ENCODE peak calls at places on chromosomes 2 and 18, in four cellular contexts. R is neural progenitor cell, U is stomach, N is OCI-LY7. S is an unnamed sample.

GRCh38 chr2:230916218-230916617 is 8.8 kb downstream of the GPR55 start:
- DNase-seq in R (no peak), U (peak), N (no peak), S (no peak)

GRCh38 chr2:203279288-203279687 is 40.5 kb downstream of the CYP20A1 start:
- DNase-seq in R (no peak), U (no peak), N (no peak), S (no peak)

GRCh38 chr18:67783215-67783946 is 266.9 kb upstream of the DSEL start:
- DNase-seq in R (no peak), U (no peak), N (no peak), S (no peak)

GRCh38 chr2:201320701-201321100 is 36.4 kb downstream of the FLACC1 start:
- DNase-seq in R (no peak), U (no peak), N (no peak), S (no peak)

GRCh38 chr2:47015206-47015605 is 99.6 kb upstream of the MCFD2 start:
- DNase-seq in R (no peak), U (no peak), N (no peak), S (no peak)

GRCh38 chr2:188675391-188676011 is 298.7 kb upstream of the COL3A1 start:
- DNase-seq in R (no peak), U (no peak), N (no peak), S (no peak)

GRCh38 chr2:6970976-6971480 is 53.8 kb downstream of the RNF144A start:
- DNase-seq in R (no peak), U (no peak), N (no peak), S (no peak)

GRCh38 chr2:111106720-111107119 is 14.0 kb upstream of the BCL2L11 start:
- DNase-seq in R (no peak), U (no peak), N (no peak), S (no peak)

GRCh38 chr2:234111523-234111922 is 61.0 kb downstream of the SPP2 start:
- DNase-seq in R (no peak), U (no peak), N (no peak), S (no peak)

GRCh38 chr2:166375736-166376487 is at the start of gene SCN9A:
- DNase-seq in R (peak), U (peak), N (no peak), S (peak)

DNA sequence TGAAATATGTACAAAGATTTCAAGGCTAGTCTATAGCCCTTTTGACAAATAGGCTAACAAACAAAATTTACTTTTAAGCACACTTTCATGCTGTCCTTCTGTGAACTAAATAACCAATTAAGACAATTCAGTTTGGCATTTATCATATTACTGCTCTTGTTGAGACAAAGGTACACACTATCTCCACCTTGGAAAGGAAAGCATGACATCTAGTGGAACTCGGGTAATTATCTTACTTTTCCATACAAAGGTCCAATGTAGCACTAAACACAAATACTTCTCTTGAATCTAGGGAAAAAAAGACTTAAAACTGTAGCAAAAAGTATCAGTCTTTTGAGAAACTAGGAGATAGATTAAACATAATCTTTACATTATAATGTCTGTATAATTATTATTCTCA is 125.0 kb upstream of the CD226 start:
- DNase-seq in R (no peak), U (no peak), N (no peak), S (no peak)
- TF ChIP-seq CTCF in R (peak), U (no peak), N (no peak), S (no peak)

GRCh38 chr2:177235855-177236437 is 23.4 kb downstream of the HNRNPA3 start:
- DNase-seq in R (no peak), U (no peak), N (no peak), S (no peak)
- H3K27ac ChIP-seq in R (no peak), U (no peak), N (no peak), S (peak)

GRCh38 chr2:115596659-115597375 is 1154.4 kb downstream of the DPP10 start:
- DNase-seq in R (no peak), U (no peak), N (no peak), S (no peak)
- H3K4me3 ChIP-seq in R (no peak), U (no peak), N (no peak), S (no peak)

GRCh38 chr18:46294325-46294724 is 190.1 kb downstream of the HAUS1 start:
- DNase-seq in R (no peak), U (no peak), N (no peak), S (no peak)
- TF ChIP-seq CTCF in R (no peak), U (no peak), N (no peak), S (no peak)

GRCh38 chr18:56459451-56459777 is 179.0 kb downstream of the TXNL1 start:
- DNase-seq in R (no peak), U (no peak), N (no peak), S (no peak)
- H3K27ac ChIP-seq in R (no peak), U (no peak), N (no peak), S (no peak)

GRCh38 chr2:20439193-20439475 is 7.7 kb upstream of the RHOB start:
- DNase-seq in R (no peak), U (peak), N (no peak), S (peak)
- H3K4me3 ChIP-seq in R (no peak), U (no peak), N (no peak), S (peak)

DNA sequence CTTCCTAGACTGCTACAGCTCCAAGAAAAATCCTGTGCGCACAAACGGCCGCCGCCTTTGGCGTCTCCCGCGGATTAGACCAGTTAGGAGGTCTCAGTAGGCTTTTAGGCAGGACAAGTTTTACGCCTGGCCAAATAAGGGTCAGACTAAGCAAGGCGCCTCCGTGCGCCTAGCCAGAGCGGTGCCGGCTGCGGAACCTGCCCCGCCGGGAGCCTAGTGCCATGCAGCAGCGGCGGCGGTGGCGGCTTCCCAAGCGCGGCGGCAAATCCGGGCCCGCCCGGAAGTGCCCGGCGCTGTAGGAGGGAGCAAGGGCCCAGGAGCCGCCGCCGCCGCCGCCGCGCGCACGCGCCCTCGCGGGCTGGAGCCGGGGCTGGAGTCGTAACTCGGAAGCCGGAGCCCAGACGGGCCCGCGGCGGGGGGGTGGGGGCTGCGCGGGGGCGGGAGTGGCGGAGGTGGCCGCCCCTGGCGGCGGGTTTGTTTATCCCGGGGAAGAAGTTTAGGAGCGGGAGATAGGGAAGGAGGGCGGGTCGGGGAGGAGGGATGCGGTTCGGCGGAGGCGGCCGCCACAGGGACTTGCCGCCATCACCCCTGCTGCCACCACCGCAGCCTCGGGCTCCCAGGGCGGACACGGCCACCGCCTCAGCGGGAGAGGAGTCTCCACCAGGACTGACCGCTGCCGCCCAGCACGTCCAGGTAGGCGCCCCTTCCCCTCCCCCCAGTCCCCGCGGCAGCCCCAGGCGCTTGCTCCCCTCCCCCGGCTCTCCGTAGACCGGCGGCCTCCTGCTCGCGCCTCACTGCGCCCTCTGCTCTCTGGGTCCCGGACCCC is at the start of gene SPOPL:
- DNase-seq in R (peak), U (peak), N (peak), S (peak)
- TF ChIP-seq CTCF in R (peak), U (peak), N (no peak), S (peak)

GRCh38 chr2:217715484-217715883 is 287.3 kb downstream of the TNS1 start:
- DNase-seq in R (no peak), U (no peak), N (no peak), S (no peak)
- H3K27ac ChIP-seq in R (no peak), U (no peak), N (no peak), S (peak)

GRCh38 chr2:199259671-199260070 is 198.1 kb downstream of the SATB2 start:
- DNase-seq in R (no peak), U (no peak), N (no peak), S (no peak)
- H3K4me3 ChIP-seq in R (no peak), U (no peak), N (no peak), S (no peak)

GRCh38 chr18:32328974-32329373 is 139.1 kb downstream of the MEP1B start:
- DNase-seq in R (no peak), U (no peak), N (no peak), S (no peak)
- TF ChIP-seq CTCF in R (no peak), U (no peak), N (no peak), S (no peak)